ENCODE peak calls at places on chromosome 16, in six cellular contexts. X is nephron progenitor cell; L is AG09319; H is psoas muscle; Y is pancreas; S is CD8-positive, alpha-beta T cell. Q is an unnamed sample.
A peak's percentile ranks its signal among the peaks of the same experiment; 100 is the strongest.

GRCh38 chr16:48321307-48322036 is 63.7 kb downstream of the SIAH1 start:
- DNase-seq in X (no peak), L (no peak), H (no peak), Y (no peak), S (no peak), Q (no peak)

GRCh38 chr16:24689128-24689527 is 40.3 kb upstream of the TNRC6A start:
- DNase-seq in X (peak; percentile 31), L (peak; percentile 24), H (no peak), Y (no peak), S (no peak), Q (peak; percentile 39)

GRCh38 chr16:68065716-68066305 is 19.4 kb upstream of the NFATC3 start:
- DNase-seq in X (no peak), L (no peak), H (no peak), Y (no peak), S (no peak), Q (no peak)

GRCh38 chr16:3659200-3659599 is 4.7 kb downstream of the DNASE1 start:
- DNase-seq in X (no peak), L (peak; percentile 10), H (no peak), Y (no peak), S (no peak), Q (no peak)

GRCh38 chr16:2156025-2156848 is 655 bp downstream of the TRAF7 start:
- DNase-seq in X (peak; percentile 44), L (no peak), H (no peak), Y (no peak), S (no peak), Q (no peak)

GRCh38 chr16:27314161-27314723 is 468 bp downstream of the IL4R start:
- DNase-seq in X (no peak), L (peak; percentile 77), H (peak; percentile 66), Y (peak; percentile 46), S (peak; percentile 15), Q (peak; percentile 33)

GRCh38 chr16:70588565-70588964 is 57.8 kb upstream of the IL34 start:
- DNase-seq in X (no peak), L (peak; percentile 25), H (no peak), Y (no peak), S (no peak), Q (no peak)

GRCh38 chr16:46801428-46802049 is 29.4 kb downstream of the C16orf87 start:
- DNase-seq in X (no peak), L (no peak), H (no peak), Y (no peak), S (no peak), Q (no peak)

GRCh38 chr16:2719328-2720062 is 529 bp downstream of the PRSS27 start:
- DNase-seq in X (no peak), L (no peak), H (no peak), Y (no peak), S (no peak), Q (no peak)

GRCh38 chr16:57485916-57486857 is at the start of gene DOK4:
- DNase-seq in X (peak; percentile 93), L (peak; percentile 19), H (peak; percentile 89), Y (peak; percentile 80), S (peak; percentile 73), Q (peak; percentile 90)

GRCh38 chr16:819336-819735 is 18.8 kb upstream of the GNG13 start:
- DNase-seq in X (no peak), L (no peak), H (no peak), Y (no peak), S (peak; percentile 26), Q (no peak)

GRCh38 chr16:23905027-23905426 is 69.2 kb downstream of the PRKCB start:
- DNase-seq in X (peak; percentile 41), L (no peak), H (no peak), Y (no peak), S (no peak), Q (no peak)

GRCh38 chr16:17222756-17223411 is 247.9 kb downstream of the XYLT1 start:
- DNase-seq in X (no peak), L (no peak), H (no peak), Y (peak; percentile 42), S (no peak), Q (no peak)
- TF ChIP-seq CTCF in X (no peak), L (no peak), H (no peak), Y (no peak), S (no peak), Q (no peak)

DNA sequence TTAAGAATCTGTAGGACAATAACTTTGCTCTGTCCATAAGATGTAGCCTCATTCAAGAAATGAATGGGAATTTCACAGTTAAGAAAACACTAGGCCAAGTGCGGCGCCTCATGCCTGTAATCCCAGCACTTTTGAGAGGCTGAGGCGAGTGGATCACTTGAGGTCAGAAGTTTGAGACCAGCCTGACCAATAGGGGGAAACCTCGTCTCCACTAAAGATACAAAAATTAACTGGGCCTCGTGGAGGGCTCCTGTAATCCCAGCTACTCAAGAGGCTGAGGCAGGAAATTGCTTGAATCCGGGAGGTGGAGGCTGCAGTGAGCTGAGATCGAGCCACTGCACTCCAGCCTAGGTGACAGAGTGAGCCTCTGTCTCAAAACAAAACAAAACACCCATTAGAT is 19.9 kb upstream of the RSL1D1 start:
- DNase-seq in X (peak; percentile 13), L (no peak), H (no peak), Y (no peak), S (no peak), Q (no peak)
- TF ChIP-seq CTCF in X (no peak), L (peak; percentile 10), H (no peak), Y (no peak), S (no peak), Q (peak; percentile 19)

GRCh38 chr16:30658731-30659506 is 688 bp downstream of the FBRS start:
- DNase-seq in X (peak; percentile 72), L (peak; percentile 96), H (peak; percentile 93), Y (peak; percentile 86), S (no peak), Q (peak; percentile 81)
- TF ChIP-seq CTCF in X (no peak), L (no peak), H (no peak), Y (no peak), S (peak; percentile 18), Q (no peak)

DNA sequence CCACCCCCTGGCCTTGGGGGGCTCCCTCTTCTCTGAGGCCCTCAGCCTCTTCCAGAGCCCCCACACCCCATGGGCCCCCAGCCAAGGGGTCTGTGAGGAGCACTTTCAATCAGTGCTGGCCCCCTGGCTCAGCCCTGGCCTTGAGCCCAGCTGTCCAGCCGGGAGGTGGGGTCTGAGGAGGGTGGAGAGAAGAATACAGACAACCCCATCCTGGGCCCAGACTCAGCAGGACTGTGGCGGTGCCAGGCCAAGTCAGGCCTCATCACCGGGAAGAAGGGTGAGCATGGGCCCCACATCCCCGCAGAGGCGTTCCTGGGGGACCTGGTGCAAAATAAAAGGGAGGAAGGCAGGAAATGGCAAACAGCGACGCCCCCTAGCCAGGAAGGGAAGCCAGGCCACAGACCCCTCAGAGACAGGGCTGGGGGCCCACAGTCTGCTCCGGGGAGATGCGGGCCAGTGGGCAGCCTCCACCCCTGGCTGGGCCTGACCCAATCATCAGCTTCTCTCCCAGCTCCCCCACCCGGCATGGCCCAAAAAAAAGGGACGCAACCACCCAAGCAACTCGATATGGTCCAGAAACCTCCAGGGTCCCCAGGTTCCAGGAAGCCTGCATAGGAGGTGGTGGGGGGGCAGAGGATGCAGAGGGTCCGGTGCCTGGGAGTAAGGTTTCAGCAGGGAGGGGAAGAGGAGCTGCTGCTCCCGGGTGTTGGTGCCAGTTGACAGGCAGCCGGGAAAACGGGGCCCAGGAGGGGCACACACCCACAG is 20.6 kb downstream of the ZNF423 start:
- DNase-seq in X (peak; percentile 76), L (no peak), H (peak; percentile 60), Y (no peak), S (no peak), Q (no peak)
- TF ChIP-seq CTCF in X (no peak), L (no peak), H (no peak), Y (no peak), S (no peak), Q (no peak)

DNA sequence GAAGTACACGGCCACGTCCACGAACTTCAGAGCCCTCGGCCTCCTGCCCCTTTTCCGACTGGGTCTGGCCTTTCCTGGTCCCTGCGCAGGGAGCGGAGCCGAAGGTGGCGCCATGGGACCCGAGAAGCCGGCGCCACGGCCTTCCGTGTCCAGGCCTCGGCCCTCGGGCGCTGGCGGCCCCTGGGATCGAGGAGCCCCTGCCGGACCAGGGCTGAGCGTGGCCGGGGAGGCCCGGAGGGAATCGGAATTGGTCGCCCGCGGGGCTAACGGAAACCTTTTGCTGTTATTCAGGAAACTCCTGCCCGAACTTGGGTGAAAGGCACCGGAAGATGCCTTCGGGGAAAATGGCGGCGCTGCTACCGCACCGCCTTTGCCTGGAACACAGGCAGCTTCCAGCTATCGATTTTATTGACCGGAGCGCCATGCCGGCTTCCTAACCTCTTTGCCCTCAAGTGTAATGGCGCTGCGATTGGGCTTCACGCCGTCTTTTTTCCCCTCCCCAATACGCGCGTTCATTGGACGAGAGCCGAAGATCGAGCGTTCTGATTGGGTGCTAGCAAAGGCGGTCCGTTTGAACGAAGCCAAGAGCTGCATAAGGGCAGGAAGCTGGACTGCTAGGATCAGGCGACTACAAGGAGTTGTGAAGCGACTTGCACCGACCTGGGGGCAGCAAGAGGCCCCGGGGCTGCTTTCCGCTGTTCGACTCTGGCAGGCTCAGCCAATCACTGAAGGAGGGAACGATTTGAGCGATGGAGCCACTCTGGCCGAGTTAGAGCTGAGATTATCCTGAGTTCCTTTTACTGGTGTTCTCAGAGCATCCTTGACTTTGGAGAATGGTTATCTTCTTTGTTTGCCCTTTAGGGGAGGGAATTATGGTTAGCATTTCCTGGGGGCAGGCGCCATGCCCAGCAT is at the start of gene ZNF689:
- DNase-seq in X (peak; percentile 93), L (peak; percentile 93), H (peak; percentile 97), Y (peak; percentile 94), S (peak; percentile 91), Q (peak; percentile 93)
- TF ChIP-seq CTCF in X (no peak), L (no peak), H (no peak), Y (no peak), S (no peak), Q (no peak)

DNA sequence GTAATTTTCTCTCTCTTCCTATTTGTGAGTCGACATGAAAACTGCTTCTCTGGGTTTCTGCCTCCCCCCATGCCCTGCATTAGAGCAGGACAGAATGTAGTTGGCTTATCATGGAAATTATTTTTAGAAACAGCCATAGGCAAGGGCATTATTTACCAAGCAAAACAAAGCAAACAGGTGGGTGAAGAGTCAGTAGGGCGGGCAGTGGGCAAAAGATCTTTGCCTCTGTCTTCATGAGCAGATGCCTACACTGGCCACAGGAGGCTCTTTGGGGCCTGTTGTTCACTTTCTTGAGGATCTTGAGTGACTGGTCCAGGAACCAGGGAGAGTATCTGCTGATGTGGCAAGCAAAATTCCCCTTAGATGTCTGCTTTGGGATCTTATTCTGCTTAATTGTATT is 42.5 kb upstream of the CLEC19A start:
- DNase-seq in X (no peak), L (no peak), H (no peak), Y (no peak), S (no peak), Q (no peak)
- TF ChIP-seq CTCF in X (no peak), L (no peak), H (no peak), Y (no peak), S (no peak), Q (no peak)

GRCh38 chr16:30976486-30976885 is 8.5 kb upstream of the HSD3B7 start:
- DNase-seq in X (no peak), L (no peak), H (no peak), Y (no peak), S (no peak), Q (no peak)

GRCh38 chr16:30980068-30980371 is 5.0 kb upstream of the HSD3B7 start:
- DNase-seq in X (no peak), L (no peak), H (no peak), Y (no peak), S (no peak), Q (no peak)

GRCh38 chr16:30980434-30980833 is 4.6 kb upstream of the HSD3B7 start:
- DNase-seq in X (no peak), L (no peak), H (no peak), Y (no peak), S (no peak), Q (no peak)

GRCh38 chr16:30979170-30980067 is 5.6 kb upstream of the HSD3B7 start:
- DNase-seq in X (no peak), L (no peak), H (no peak), Y (no peak), S (no peak), Q (no peak)

GRCh38 chr16:30977502-30977901 is 7.5 kb upstream of the HSD3B7 start:
- DNase-seq in X (no peak), L (no peak), H (no peak), Y (no peak), S (no peak), Q (peak; percentile 69)
- TF ChIP-seq CTCF in X (peak; percentile 23), L (peak; percentile 30), H (peak; percentile 5), Y (no peak), S (no peak), Q (peak; percentile 61)

Q was measured in glutamatergic neuron.